ENCODE peak calls at places on chromosomes 6 and 20, in four cellular contexts. H is trophoblast cell; T is sigmoid colon; L is CD4-positive, alpha-beta memory T cell. V is an unnamed sample. For H3K9me3, the result is how much of the 10 kb centered on the place peaks cover.

GRCh38 chr6:15329154-15329781 is 83.4 kb downstream of the JARID2 start:
- DNase-seq in H (no peak), L (no peak), T (no peak), V (no peak)

GRCh38 chr6:33699739-33700138 is 11.8 kb downstream of the UQCC2 start:
- DNase-seq in H (no peak), T (no peak), L (no peak), V (peak)

GRCh38 chr6:14441371-14441781 is 323.8 kb downstream of the CD83 start:
- DNase-seq in T (peak), L (no peak), H (no peak), V (no peak)

GRCh38 chr6:167113935-167114910 is 8.7 kb upstream of the CCR6 start:
- DNase-seq in T (no peak), H (no peak), L (peak), V (no peak)

GRCh38 chr6:40948598-40948997 is 90.4 kb downstream of the UNC5CL start:
- DNase-seq in L (no peak), H (no peak), T (no peak), V (no peak)

GRCh38 chr6:113381957-113382356 is 475.2 kb upstream of the MARCKS start:
- DNase-seq in L (no peak), H (no peak), T (peak), V (no peak)

GRCh38 chr6:41683460-41684310 is 45.4 kb downstream of the MDFI start:
- DNase-seq in H (peak), T (peak), L (peak), V (peak)

GRCh38 chr20:24978493-24978892 is 14.1 kb downstream of the APMAP start:
- DNase-seq in L (no peak), T (peak), H (no peak), V (no peak)

GRCh38 chr6:109075934-109076333 is 18.7 kb downstream of the SESN1 start:
- DNase-seq in H (no peak), T (no peak), L (no peak), V (no peak)

GRCh38 chr6:157625764-157626163 is 197.3 kb upstream of the SNX9 start:
- DNase-seq in T (no peak), H (no peak), L (no peak), V (no peak)

GRCh38 chr6:112338310-112338709 is 8.8 kb upstream of the RFPL4B start:
- DNase-seq in L (no peak), H (no peak), T (no peak), V (no peak)

GRCh38 chr6:113122060-113122459 is 735.1 kb upstream of the MARCKS start:
- DNase-seq in T (no peak), L (no peak), H (peak), V (no peak)

GRCh38 chr20:2006452-2007381 is 12.9 kb upstream of the PDYN start:
- DNase-seq in T (no peak), L (peak), H (peak), V (no peak)

GRCh38 chr20:7722564-7722963 is 217.7 kb downstream of the HAO1 start:
- DNase-seq in L (no peak), H (no peak), T (no peak), V (no peak)

GRCh38 chr6:161870236-161870901 is 596.5 kb upstream of the AGPAT4 start:
- DNase-seq in H (no peak), T (no peak), L (no peak), V (no peak)

GRCh38 chr6:54681987-54682386 is 164.6 kb upstream of the FAM83B start:
- DNase-seq in L (no peak), H (peak), T (no peak), V (no peak)

GRCh38 chr20:47019106-47019824 is 124.6 kb downstream of the EYA2 start:
- DNase-seq in T (peak), L (no peak), H (no peak), V (no peak)

GRCh38 chr6:148345578-148345977 is 2.9 kb downstream of the SASH1 start:
- DNase-seq in T (no peak), H (no peak), L (no peak), V (no peak)

GRCh38 chr6:37399795-37400490 is 33.1 kb upstream of the CMTR1 start:
- DNase-seq in H (no peak), L (no peak), T (no peak), V (no peak)

GRCh38 chr6:48183174-48183573 is 72.2 kb upstream of the PTCHD4 start:
- DNase-seq in T (no peak), L (no peak), H (no peak), V (no peak)

GRCh38 chr6:36469946-36470345 is 27.1 kb downstream of the KCTD20 start:
- DNase-seq in H (no peak), T (no peak), L (no peak), V (no peak)

GRCh38 chr20:45945678-45946148 is 11.2 kb downstream of the PCIF1 start:
- DNase-seq in L (no peak), H (no peak), T (no peak), V (no peak)

DNA sequence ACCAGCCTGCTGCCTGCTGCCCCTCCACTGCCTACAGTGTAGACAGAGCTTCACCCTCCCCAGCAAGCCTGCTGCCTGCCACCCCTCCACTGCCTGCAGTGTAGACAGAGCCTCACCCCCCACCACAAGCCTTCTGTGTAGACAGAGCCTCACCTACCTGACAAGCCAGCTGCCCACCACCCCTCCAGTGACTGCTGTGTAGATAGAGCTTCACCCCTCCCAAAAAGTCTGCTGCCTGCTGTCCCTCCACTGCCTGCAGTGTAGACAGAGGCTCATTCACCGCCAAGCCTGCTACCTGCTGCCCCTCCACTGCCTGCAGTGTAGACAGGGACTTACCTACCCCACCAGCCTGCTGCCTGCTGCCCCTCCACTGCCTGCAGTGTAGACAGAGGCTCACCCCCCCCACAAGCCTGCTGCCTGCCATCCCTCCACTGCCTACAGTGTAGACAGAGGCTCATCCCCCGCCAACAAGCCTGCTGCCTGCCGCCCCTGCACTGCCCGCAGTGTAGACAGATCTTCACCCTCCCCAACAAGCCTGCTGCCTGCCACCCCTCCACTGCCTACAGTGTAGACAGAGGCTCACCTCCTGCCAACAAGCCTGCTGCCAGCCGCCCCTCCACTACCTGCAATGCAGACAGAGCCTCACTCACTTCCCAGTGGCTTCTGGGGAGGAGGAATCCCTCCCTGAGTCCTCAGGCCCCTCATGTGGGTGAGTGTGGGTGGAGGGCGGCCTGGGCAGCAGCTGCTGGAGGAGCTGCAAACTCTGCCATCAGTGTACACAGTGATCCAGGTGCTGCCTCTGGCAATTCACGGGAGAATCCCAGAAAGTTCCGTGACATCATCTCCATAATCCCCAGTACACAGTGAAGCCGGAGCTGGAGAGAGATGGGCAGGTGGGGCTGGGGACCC is 140.9 kb downstream of the DLL1 start:
- DNase-seq in T (peak), H (no peak), L (no peak), V (no peak)
- H3K9me3 ChIP-seq in T (under half), H (under half), L (under half), V (under half)

GRCh38 chr6:170173416-170173990 is 117.4 kb downstream of the DLL1 start:
- DNase-seq in H (no peak), T (peak), L (no peak), V (peak)

GRCh38 chr6:170172825-170173231 is 118.0 kb downstream of the DLL1 start:
- DNase-seq in T (peak), H (no peak), L (no peak), V (peak)

GRCh38 chr6:170175644-170176620 is 114.9 kb downstream of the DLL1 start:
- DNase-seq in H (no peak), L (no peak), T (no peak), V (no peak)

GRCh38 chr6:170174771-170175643 is 115.9 kb downstream of the DLL1 start:
- DNase-seq in L (no peak), T (no peak), H (no peak), V (no peak)

GRCh38 chr6:170174124-170174770 is 116.6 kb downstream of the DLL1 start:
- DNase-seq in L (no peak), T (peak), H (no peak), V (peak)
- H3K9me3 ChIP-seq in L (under half), T (under half), H (under half), V (under half)

DNA sequence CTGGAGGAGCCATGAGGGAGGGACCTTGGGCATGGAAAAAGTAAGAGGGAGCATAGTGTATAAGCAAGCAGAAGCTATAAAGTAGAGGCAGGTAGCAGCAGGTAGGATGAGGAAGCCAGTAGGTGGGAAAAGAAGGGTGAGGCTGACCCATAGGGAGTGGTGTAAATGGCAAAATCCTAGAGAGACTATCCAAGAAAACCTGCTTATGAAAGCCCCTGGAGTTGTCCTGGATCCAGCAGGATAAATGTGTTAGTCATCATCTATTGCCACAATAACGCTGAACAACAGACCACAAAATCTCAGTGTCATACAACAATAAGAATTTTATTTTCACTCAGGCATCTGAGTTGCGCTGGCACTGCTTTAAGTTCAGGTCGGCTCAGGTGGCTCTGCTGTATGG is 30.2 kb downstream of the CHD6 start:
- DNase-seq in L (no peak), H (no peak), T (no peak), V (no peak)
- H3K9me3 ChIP-seq in L (under half), H (under half), T (under half), V (under half)

DNA sequence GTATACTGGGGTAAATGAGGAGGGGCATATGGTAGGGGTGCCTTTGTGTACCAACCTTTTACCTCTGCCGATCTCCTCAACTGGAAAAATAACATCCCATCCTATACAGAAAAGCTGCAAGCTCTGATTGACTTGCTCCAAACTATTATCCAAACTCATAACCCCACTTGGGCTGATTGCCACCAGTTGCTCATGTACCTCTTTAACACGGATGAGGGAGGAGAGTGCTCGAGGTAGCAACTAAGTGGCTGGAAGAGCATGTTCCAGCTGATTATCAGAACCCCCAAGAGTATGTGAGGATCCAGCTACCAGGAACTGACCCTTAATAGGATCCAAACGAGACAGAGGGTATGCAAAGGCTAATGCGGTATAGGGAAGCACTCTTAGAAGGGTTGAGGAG is 299.6 kb downstream of the RNGTT start:
- DNase-seq in T (no peak), L (no peak), H (no peak), V (no peak)
- H3K9me3 ChIP-seq in T (under half), L (under half), H (under half), V (under half)

DNA sequence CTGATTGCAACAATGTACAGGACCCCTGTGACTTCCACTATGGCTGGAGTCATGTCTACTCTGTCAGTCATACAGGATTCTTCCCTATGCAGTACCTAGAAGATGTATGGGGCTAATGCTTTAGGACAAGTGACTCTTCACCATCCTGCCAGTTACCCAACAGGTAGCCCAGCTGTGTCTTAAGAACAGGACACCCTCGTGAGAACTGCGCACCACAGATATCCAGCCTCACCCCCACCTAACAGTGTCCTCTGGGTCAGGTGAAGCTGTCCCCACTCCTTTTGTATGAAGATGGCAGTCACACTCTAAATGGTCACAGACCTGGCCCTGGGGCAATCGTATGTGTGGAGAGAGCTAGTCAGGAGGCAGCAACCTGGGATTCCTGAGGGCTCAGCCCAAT is 191.6 kb downstream of the C6orf118 start:
- DNase-seq in H (peak), L (no peak), T (no peak), V (no peak)
- H3K9me3 ChIP-seq in H (under half), L (under half), T (under half), V (under half)

DNA sequence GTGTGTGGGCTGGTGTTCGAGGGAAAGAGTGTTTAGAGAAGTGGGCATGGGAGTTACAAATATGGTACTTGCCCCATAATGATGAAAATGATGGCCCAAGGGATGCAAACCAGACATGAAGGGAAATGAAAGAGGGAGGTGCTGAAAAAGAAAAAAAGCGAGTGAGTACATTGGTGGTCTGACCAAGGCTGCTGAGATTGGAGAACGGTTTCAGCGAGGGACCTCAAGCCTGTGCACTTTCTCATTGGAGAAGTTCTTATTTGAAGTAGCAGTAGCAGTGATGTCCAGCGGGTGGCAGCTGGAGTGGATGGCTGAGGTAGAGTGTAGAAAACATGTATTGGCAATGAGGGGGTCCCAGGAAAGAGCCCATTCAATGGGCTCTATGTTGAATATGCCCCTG is 54.8 kb downstream of the TNFAIP3 start:
- DNase-seq in T (no peak), L (no peak), H (no peak), V (no peak)
- H3K9me3 ChIP-seq in T (under half), L (under half), H (under half), V (under half)

GRCh38 chr6:117729613-117730012 is 54.3 kb downstream of the NUS1 start:
- DNase-seq in H (no peak), L (no peak), T (no peak), V (no peak)

GRCh38 chr6:117733341-117733740 is 58.1 kb downstream of the NUS1 start:
- DNase-seq in L (no peak), H (no peak), T (no peak), V (no peak)

GRCh38 chr6:117728626-117729025 is 53.4 kb downstream of the NUS1 start:
- DNase-seq in H (no peak), T (no peak), L (no peak), V (no peak)
- H3K9me3 ChIP-seq in H (under half), T (under half), L (under half), V (under half)